ENCODE peak calls at places on chromosomes 6 and 20, in four cellular contexts. One of them, this sample, is unnamed.

GRCh38 chr6:79864421-79864820 is 82.9 kb downstream of the ELOVL4 start:
- DNase-seq in heart left ventricle: no peak
- DNase-seq in uterus: no peak
- DNase-seq in prostate gland: no peak
- DNase-seq in this sample: no peak

GRCh38 chr6:157372501-157373280 is 8.3 kb upstream of the ZDHHC14 start:
- DNase-seq in heart left ventricle: no peak
- DNase-seq in uterus: no peak
- DNase-seq in prostate gland: no peak
- DNase-seq in this sample: no peak

GRCh38 chr20:9407805-9408421 is 106.5 kb upstream of the LAMP5 start:
- DNase-seq in heart left ventricle: no peak
- DNase-seq in uterus: peak; percentile 24
- DNase-seq in prostate gland: peak; percentile 53
- DNase-seq in this sample: no peak

GRCh38 chr20:52847739-52848359 is 124.3 kb upstream of the TSHZ2 start:
- DNase-seq in heart left ventricle: no peak
- DNase-seq in uterus: no peak
- DNase-seq in prostate gland: peak; percentile 39
- DNase-seq in this sample: no peak

GRCh38 chr6:170084166-170084730 is 206.6 kb downstream of the DLL1 start:
- DNase-seq in heart left ventricle: peak; percentile 30
- DNase-seq in uterus: no peak
- DNase-seq in prostate gland: no peak
- DNase-seq in this sample: no peak

GRCh38 chr20:32465092-32465900 is 107.2 kb downstream of the ASXL1 start:
- DNase-seq in heart left ventricle: peak; percentile 82
- DNase-seq in uterus: peak; percentile 63
- DNase-seq in prostate gland: no peak
- DNase-seq in this sample: no peak

GRCh38 chr20:49593441-49594142 is 25.7 kb upstream of the PTGIS start:
- DNase-seq in heart left ventricle: peak; percentile 56
- DNase-seq in uterus: no peak
- DNase-seq in prostate gland: no peak
- DNase-seq in this sample: no peak

GRCh38 chr6:41371461-41371991 is 36.1 kb downstream of the NCR2 start:
- DNase-seq in heart left ventricle: peak; percentile 73
- DNase-seq in uterus: peak; percentile 40
- DNase-seq in prostate gland: no peak
- DNase-seq in this sample: no peak

GRCh38 chr6:7424967-7425807 is 35.6 kb downstream of the RIOK1 start:
- DNase-seq in heart left ventricle: peak; percentile 74
- DNase-seq in uterus: no peak
- DNase-seq in prostate gland: peak; percentile 38
- DNase-seq in this sample: no peak

GRCh38 chr6:100296810-100297544 is 167.7 kb downstream of the SIM1 start:
- DNase-seq in heart left ventricle: no peak
- DNase-seq in uterus: no peak
- DNase-seq in prostate gland: no peak
- DNase-seq in this sample: no peak

GRCh38 chr6:136753624-136754023 is 38.7 kb downstream of the MAP3K5 start:
- DNase-seq in heart left ventricle: no peak
- DNase-seq in uterus: no peak
- DNase-seq in prostate gland: no peak
- DNase-seq in this sample: no peak

GRCh38 chr6:149877678-149878077 is 13.5 kb upstream of the LRP11 start:
- DNase-seq in heart left ventricle: no peak
- DNase-seq in uterus: no peak
- DNase-seq in prostate gland: no peak
- DNase-seq in this sample: no peak

GRCh38 chr20:9068896-9069663 is at the start of gene PLCB4:
- DNase-seq in heart left ventricle: peak; percentile 75
- DNase-seq in uterus: peak; percentile 20
- DNase-seq in prostate gland: peak; percentile 45
- DNase-seq in this sample: no peak

GRCh38 chr6:90397929-90398674 is 101.5 kb upstream of the BACH2 start:
- DNase-seq in heart left ventricle: no peak
- DNase-seq in uterus: no peak
- DNase-seq in prostate gland: no peak
- DNase-seq in this sample: no peak

GRCh38 chr6:32047084-32047478 is 8.9 kb downstream of the CYP21A2 start:
- DNase-seq in heart left ventricle: no peak
- DNase-seq in uterus: peak; percentile 77
- DNase-seq in prostate gland: no peak
- DNase-seq in this sample: no peak

GRCh38 chr6:71406871-71407860 is 118.6 kb downstream of the OGFRL1 start:
- DNase-seq in heart left ventricle: no peak
- DNase-seq in uterus: no peak
- DNase-seq in prostate gland: no peak
- DNase-seq in this sample: no peak

GRCh38 chr6:38974389-38975133 is 74.0 kb upstream of the GLP1R start:
- DNase-seq in heart left ventricle: no peak
- DNase-seq in uterus: no peak
- DNase-seq in prostate gland: peak; percentile 26
- DNase-seq in this sample: no peak

GRCh38 chr20:53934421-53935352 is 135.7 kb downstream of the BCAS1 start:
- DNase-seq in heart left ventricle: no peak
- DNase-seq in uterus: no peak
- DNase-seq in prostate gland: no peak
- DNase-seq in this sample: no peak

GRCh38 chr6:43339168-43339567 is 30.3 kb downstream of the ZNF318 start:
- DNase-seq in heart left ventricle: no peak
- DNase-seq in uterus: no peak
- DNase-seq in prostate gland: no peak
- DNase-seq in this sample: no peak

GRCh38 chr6:85464722-85465150 is 14.9 kb downstream of the NT5E start:
- DNase-seq in heart left ventricle: no peak
- DNase-seq in uterus: no peak
- DNase-seq in prostate gland: no peak
- DNase-seq in this sample: no peak

GRCh38 chr6:46290435-46290834 is 119.7 kb upstream of the ENPP5 start:
- DNase-seq in heart left ventricle: no peak
- DNase-seq in uterus: no peak
- DNase-seq in prostate gland: no peak
- DNase-seq in this sample: no peak

GRCh38 chr6:151351146-151351700 is 40.1 kb downstream of the ZBTB2 start:
- DNase-seq in heart left ventricle: no peak
- DNase-seq in uterus: no peak
- DNase-seq in prostate gland: no peak
- DNase-seq in this sample: no peak

GRCh38 chr20:58127731-58128130 is 100.7 kb downstream of the ANKRD60 start:
- DNase-seq in heart left ventricle: no peak
- DNase-seq in uterus: no peak
- DNase-seq in prostate gland: peak; percentile 66
- DNase-seq in this sample: no peak

GRCh38 chr20:63711085-63711645 is 3.3 kb downstream of the ZGPAT start:
- DNase-seq in heart left ventricle: no peak
- DNase-seq in uterus: no peak
- DNase-seq in prostate gland: no peak
- DNase-seq in this sample: no peak
- H3K4me3 ChIP-seq in heart left ventricle: no peak overlapping the region
- H3K4me3 ChIP-seq in uterus: no peak overlapping the region
- H3K4me3 ChIP-seq in prostate gland: no peak overlapping the region
- H3K4me3 ChIP-seq in this sample: no peak overlapping the region

GRCh38 chr6:4018194-4019111 is 60.5 kb downstream of the FAM217A start:
- DNase-seq in heart left ventricle: peak; percentile 97
- DNase-seq in uterus: peak; percentile 95
- DNase-seq in prostate gland: peak; percentile 93
- DNase-seq in this sample: peak; percentile 67

GRCh38 chr6:4023240-4023639 is 55.7 kb downstream of the FAM217A start:
- DNase-seq in heart left ventricle: no peak
- DNase-seq in uterus: no peak
- DNase-seq in prostate gland: no peak
- DNase-seq in this sample: no peak

GRCh38 chr6:4021862-4022715 is 56.8 kb downstream of the FAM217A start:
- DNase-seq in heart left ventricle: no peak
- DNase-seq in uterus: no peak
- DNase-seq in prostate gland: no peak
- DNase-seq in this sample: no peak

GRCh38 chr6:4020822-4021132 is 58.2 kb downstream of the FAM217A start:
- DNase-seq in heart left ventricle: no peak
- DNase-seq in uterus: no peak
- DNase-seq in prostate gland: no peak
- DNase-seq in this sample: no peak

GRCh38 chr6:4021133-4021861 is 57.6 kb downstream of the FAM217A start:
- DNase-seq in heart left ventricle: peak; percentile 95
- DNase-seq in uterus: peak; percentile 92
- DNase-seq in prostate gland: peak; percentile 95
- DNase-seq in this sample: peak; percentile 59
- TF ChIP-seq POLR2A in heart left ventricle: no peak
- TF ChIP-seq POLR2A in uterus: peak; percentile 67
- TF ChIP-seq POLR2A in prostate gland: peak; percentile 80
- TF ChIP-seq POLR2A in this sample: peak; percentile 36

GRCh38 chr20:11271319-11271718 is 597.5 kb upstream of the JAG1 start:
- DNase-seq in heart left ventricle: no peak
- DNase-seq in uterus: no peak
- DNase-seq in prostate gland: no peak
- DNase-seq in this sample: no peak
- TF ChIP-seq CTCF in heart left ventricle: no peak
- TF ChIP-seq CTCF in uterus: no peak
- TF ChIP-seq CTCF in prostate gland: no peak
- TF ChIP-seq CTCF in this sample: no peak

GRCh38 chr6:2961491-2961890 is 9.9 kb downstream of the SERPINB6 start:
- DNase-seq in heart left ventricle: no peak
- DNase-seq in uterus: no peak
- DNase-seq in prostate gland: no peak
- DNase-seq in this sample: no peak
- H3K4me3 ChIP-seq in heart left ventricle: no peak overlapping the region
- H3K4me3 ChIP-seq in uterus: no peak overlapping the region
- H3K4me3 ChIP-seq in prostate gland: peak overlapping the region; percentile 34
- H3K4me3 ChIP-seq in this sample: no peak overlapping the region

GRCh38 chr6:398558-399078 is 7.1 kb downstream of the IRF4 start:
- DNase-seq in heart left ventricle: no peak
- DNase-seq in uterus: no peak
- DNase-seq in prostate gland: no peak
- DNase-seq in this sample: no peak

GRCh38 chr6:399785-400517 is 8.4 kb downstream of the IRF4 start:
- DNase-seq in heart left ventricle: no peak
- DNase-seq in uterus: no peak
- DNase-seq in prostate gland: no peak
- DNase-seq in this sample: no peak

GRCh38 chr6:397604-398003 is 6.1 kb downstream of the IRF4 start:
- DNase-seq in heart left ventricle: no peak
- DNase-seq in uterus: no peak
- DNase-seq in prostate gland: no peak
- DNase-seq in this sample: no peak

GRCh38 chr6:397056-397455 is 5.5 kb downstream of the IRF4 start:
- DNase-seq in heart left ventricle: no peak
- DNase-seq in uterus: no peak
- DNase-seq in prostate gland: no peak
- DNase-seq in this sample: no peak

GRCh38 chr6:398065-398464 is 6.5 kb downstream of the IRF4 start:
- DNase-seq in heart left ventricle: no peak
- DNase-seq in uterus: no peak
- DNase-seq in prostate gland: no peak
- DNase-seq in this sample: no peak
- TF ChIP-seq POLR2A in heart left ventricle: no peak
- TF ChIP-seq POLR2A in uterus: no peak
- TF ChIP-seq POLR2A in prostate gland: no peak
- TF ChIP-seq POLR2A in this sample: no peak

DNA sequence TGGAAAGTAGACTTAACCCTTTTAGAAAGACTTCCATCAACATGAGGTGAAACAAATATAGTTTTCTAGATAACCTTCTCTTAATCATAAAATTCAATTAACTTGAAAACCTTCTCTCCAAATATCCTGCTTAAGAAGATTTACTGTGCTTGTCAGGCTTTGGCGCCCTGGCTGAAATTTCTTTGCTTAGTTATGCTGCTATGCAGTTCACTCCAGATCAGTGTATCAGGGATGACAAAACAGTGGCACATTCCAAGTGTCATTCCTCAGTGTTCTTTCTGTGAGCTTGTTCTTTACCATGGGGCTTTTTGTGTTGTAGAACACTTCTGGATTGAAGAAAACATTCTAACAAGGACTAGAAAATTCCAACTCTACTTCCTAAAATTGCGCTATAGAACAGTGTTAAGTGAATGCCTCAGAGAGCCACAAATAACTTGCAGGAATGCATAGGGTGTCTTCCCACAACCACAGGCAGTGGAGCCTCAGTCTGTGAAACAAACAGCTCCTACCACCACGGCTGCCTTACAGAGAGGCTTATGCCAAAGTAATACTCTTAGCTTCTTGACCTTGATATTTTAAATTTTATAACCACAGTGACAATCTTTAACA is 443.6 kb downstream of the CDC5L start:
- DNase-seq in heart left ventricle: no peak
- DNase-seq in uterus: no peak
- DNase-seq in prostate gland: no peak
- DNase-seq in this sample: no peak
- TF ChIP-seq CTCF in heart left ventricle: no peak
- TF ChIP-seq CTCF in uterus: no peak
- TF ChIP-seq CTCF in prostate gland: no peak
- TF ChIP-seq CTCF in this sample: no peak

GRCh38 chr6:10406556-10406955 is 8.3 kb downstream of the TFAP2A start:
- DNase-seq in heart left ventricle: no peak
- DNase-seq in uterus: no peak
- DNase-seq in prostate gland: no peak
- DNase-seq in this sample: no peak
- H3K4me3 ChIP-seq in heart left ventricle: no peak overlapping the region
- H3K4me3 ChIP-seq in uterus: no peak overlapping the region
- H3K4me3 ChIP-seq in prostate gland: no peak overlapping the region
- H3K4me3 ChIP-seq in this sample: no peak overlapping the region

GRCh38 chr6:52328303-52328662 is 33.7 kb upstream of the PAQR8 start:
- DNase-seq in heart left ventricle: no peak
- DNase-seq in uterus: no peak
- DNase-seq in prostate gland: no peak
- DNase-seq in this sample: no peak
- TF ChIP-seq POLR2A in heart left ventricle: no peak
- TF ChIP-seq POLR2A in uterus: no peak
- TF ChIP-seq POLR2A in prostate gland: no peak
- TF ChIP-seq POLR2A in this sample: no peak

This sample was measured in esophagus squamous epithelium.